ENCODE peak calls at places on chromosomes 12 and 14, in seven cellular contexts. K, F, I, C, Y, T and M are unnamed samples. For H3K4me1, the result is how much of the 10 kb centered on the place peaks cover.

GRCh38 chr14:74357585-74357984 is 9.3 kb downstream of the VRTN start:
- DNase-seq in C (no peak), K (no peak), Y (no peak), T (no peak), I (no peak), F (no peak), M (no peak)

GRCh38 chr12:169528-170360 is 44.2 kb downstream of the SLC6A12 start:
- DNase-seq in K (no peak), Y (no peak), F (no peak), T (peak), C (no peak), I (no peak), M (no peak)

GRCh38 chr14:91997492-91997891 is 42.4 kb downstream of the TRIP11 start:
- DNase-seq in Y (no peak), F (no peak), K (peak), I (no peak), T (no peak), C (no peak), M (no peak)

GRCh38 chr12:132236129-132236929 is 92.1 kb downstream of the NOC4L start:
- DNase-seq in I (no peak), T (peak), C (no peak), Y (no peak), K (no peak), F (no peak), M (no peak)

GRCh38 chr14:103543721-103544626 is 15.0 kb downstream of the TRMT61A start:
- DNase-seq in I (no peak), T (peak), F (peak), K (no peak), Y (no peak), C (no peak), M (no peak)

GRCh38 chr14:58680698-58681097 is 42.9 kb downstream of the DACT1 start:
- DNase-seq in C (no peak), F (no peak), I (no peak), Y (no peak), T (no peak), K (no peak), M (no peak)

GRCh38 chr14:60189923-60190840 is 25.0 kb upstream of the DHRS7 start:
- DNase-seq in C (no peak), F (no peak), T (no peak), I (no peak), Y (no peak), K (no peak), M (no peak)

GRCh38 chr12:105257321-105257728 is 21.4 kb upstream of the APPL2 start:
- DNase-seq in Y (no peak), I (no peak), K (peak), F (no peak), C (no peak), T (no peak), M (no peak)

GRCh38 chr14:58772814-58773620 is 135.3 kb downstream of the DACT1 start:
- DNase-seq in I (no peak), F (no peak), K (peak), Y (no peak), T (no peak), C (peak), M (no peak)

GRCh38 chr12:63918788-63919300 is 74.3 kb downstream of the SRGAP1 start:
- DNase-seq in C (no peak), K (peak), T (no peak), Y (no peak), I (no peak), F (no peak), M (no peak)

GRCh38 chr14:104096751-104097700 is 11.5 kb downstream of the ASPG start:
- DNase-seq in C (no peak), K (no peak), T (peak), Y (no peak), F (no peak), I (no peak), M (no peak)

GRCh38 chr12:28130625-28131598 is 59.3 kb upstream of the CCDC91 start:
- DNase-seq in F (no peak), K (peak), Y (no peak), C (no peak), I (no peak), T (peak), M (no peak)

GRCh38 chr14:104392001-104392395 is 187.6 kb upstream of the C14orf180 start:
- DNase-seq in F (no peak), T (no peak), C (no peak), K (no peak), I (no peak), Y (no peak), M (no peak)

GRCh38 chr12:106498056-106498455 is 84.7 kb upstream of the RFX4 start:
- DNase-seq in Y (no peak), F (no peak), C (no peak), K (peak), T (peak), I (no peak), M (peak)

GRCh38 chr12:47139010-47139681 is 59.4 kb upstream of the AMIGO2 start:
- DNase-seq in I (no peak), C (no peak), K (no peak), F (no peak), T (no peak), Y (no peak), M (no peak)

GRCh38 chr14:93533864-93534263 is 103.1 kb downstream of the UNC79 start:
- DNase-seq in F (no peak), T (no peak), I (no peak), K (no peak), Y (no peak), C (no peak), M (no peak)

GRCh38 chr14:101835166-101835557 is 73.7 kb downstream of the PPP2R5C start:
- DNase-seq in Y (no peak), T (no peak), F (no peak), C (no peak), I (no peak), K (peak), M (peak)
- TF ChIP-seq POLR2A in Y (no peak), T (no peak), F (no peak), C (no peak), I (no peak), K (no peak), M (no peak)

DNA sequence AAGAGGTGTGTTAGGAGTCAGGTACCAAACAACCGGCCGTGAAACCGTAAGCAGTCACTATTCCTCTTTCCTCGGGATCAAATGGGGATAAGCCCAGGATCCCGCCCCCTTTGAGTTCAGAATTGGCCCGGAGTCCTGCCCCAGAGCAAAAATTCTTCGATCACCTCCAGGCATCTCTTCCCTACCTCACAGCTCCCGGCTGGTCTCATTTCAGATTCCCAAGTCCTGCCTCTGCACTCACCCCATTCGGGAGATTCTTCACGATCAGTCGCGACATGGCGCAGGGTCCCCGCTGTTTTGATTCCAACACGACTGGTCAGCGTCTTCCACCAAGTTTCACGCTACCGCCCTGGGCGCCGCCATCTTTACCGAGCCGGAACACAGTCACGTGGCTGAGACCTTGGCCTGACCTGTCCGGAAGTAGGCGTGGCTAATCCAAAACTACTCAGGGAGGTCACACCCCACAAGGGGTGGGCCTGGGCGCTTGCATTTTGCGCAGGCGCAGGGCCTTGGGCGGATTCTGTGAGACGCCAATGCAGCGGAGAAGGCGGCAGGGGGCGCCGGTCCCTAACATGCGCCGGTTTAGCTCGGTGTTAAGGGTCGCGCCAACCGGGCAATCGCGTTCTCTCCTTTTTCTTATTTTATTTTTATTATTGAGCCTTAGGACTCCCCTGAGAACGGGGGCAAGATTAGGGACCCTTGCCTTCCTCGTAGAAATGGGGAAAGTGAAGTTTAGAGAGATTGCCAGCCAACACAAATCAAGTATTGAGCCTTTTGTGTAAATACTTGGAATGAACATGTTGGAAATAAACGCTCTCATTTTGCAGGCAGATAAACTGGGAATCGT is at the start of gene RBM19:
- DNase-seq in K (peak), F (peak), T (peak), Y (peak), C (peak), I (peak), M (peak)
- H3K27ac ChIP-seq in K (peak), F (peak), T (peak), Y (peak), C (peak), I (peak), M (peak)

DNA sequence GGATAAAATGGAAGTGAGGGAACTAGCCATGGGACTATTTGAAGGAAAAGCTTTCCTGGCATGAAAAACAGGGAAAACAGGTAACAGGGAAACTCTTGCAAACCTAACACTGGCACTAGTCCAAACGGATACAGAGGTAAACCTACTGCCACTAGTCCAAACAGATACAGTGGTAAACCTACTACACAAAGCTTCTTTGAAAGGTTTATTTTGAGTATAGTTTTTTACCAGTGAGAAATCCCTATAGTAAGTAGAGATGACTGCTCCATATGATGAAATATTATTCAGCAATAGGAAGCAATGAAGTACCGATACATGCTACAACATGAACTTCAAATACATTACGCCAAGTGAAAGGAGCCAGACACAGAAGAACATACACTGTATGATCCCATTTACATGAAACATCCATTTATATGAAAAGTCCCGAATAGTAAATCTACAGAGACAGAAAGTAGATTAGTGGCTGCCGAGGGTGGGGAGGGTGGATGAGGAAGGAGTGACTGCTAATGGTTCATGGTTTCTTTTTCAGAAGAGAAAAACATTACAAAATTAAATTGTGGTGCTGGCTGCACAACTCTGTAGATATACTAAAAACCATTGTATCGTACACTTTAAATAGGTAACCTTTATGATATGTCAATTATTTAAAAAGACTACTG is 25.5 kb downstream of the SPTLC2 start:
- DNase-seq in F (no peak), K (no peak), Y (no peak), C (no peak), I (no peak), T (no peak), M (no peak)
- H3K4me1 ChIP-seq in F (under half), K (under half), Y (under half), C (under half), I (under half), T (under half), M (under half)

GRCh38 chr12:51218607-51219161 is 822 bp upstream of the POU6F1 start:
- DNase-seq in C (no peak), K (no peak), I (peak), Y (no peak), F (no peak), T (no peak), M (no peak)
- TF ChIP-seq POLR2A in C (no peak), K (no peak), I (no peak), Y (no peak), F (no peak), T (no peak), M (no peak)

GRCh38 chr12:109503611-109504010 is 26.2 kb downstream of the UBE3B start:
- DNase-seq in K (no peak), F (no peak), T (no peak), I (no peak), C (no peak), Y (no peak), M (no peak)

GRCh38 chr12:109501299-109501698 is 23.9 kb downstream of the UBE3B start:
- DNase-seq in F (no peak), I (no peak), T (no peak), K (no peak), Y (no peak), C (no peak), M (no peak)

GRCh38 chr12:109500406-109501185 is 23.2 kb downstream of the UBE3B start:
- DNase-seq in T (no peak), I (no peak), F (no peak), Y (no peak), K (no peak), C (no peak), M (no peak)

GRCh38 chr12:109502332-109502731 is 24.9 kb downstream of the UBE3B start:
- DNase-seq in F (no peak), K (no peak), C (no peak), Y (no peak), I (no peak), T (no peak), M (no peak)

DNA sequence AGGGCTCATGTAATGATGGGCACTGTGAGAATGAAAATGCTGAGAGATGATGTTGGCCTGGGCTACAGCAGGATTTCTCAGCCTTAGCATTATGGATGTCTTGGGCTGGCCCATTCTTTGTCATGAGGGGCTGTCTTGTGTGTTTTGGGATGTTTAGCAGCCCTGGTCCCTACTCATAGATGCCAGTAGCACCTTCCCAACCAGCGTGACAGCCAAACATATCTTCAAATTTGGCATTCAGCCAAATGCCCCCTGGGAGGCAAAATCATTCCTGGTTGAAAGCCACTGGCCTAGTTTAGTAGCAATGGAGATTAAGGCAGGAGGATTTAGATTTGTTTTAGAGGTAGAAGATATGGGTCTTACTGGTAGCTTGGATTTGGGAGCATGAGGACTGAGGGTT is 26.6 kb downstream of the UBE3B start:
- DNase-seq in C (no peak), T (no peak), Y (no peak), I (no peak), K (no peak), F (no peak), M (no peak)
- H3K27ac ChIP-seq in C (no peak), T (no peak), Y (no peak), I (no peak), K (no peak), F (no peak), M (no peak)

GRCh38 chr12:56633465-56634241 is 3.5 kb upstream of the BAZ2A start:
- DNase-seq in C (no peak), F (no peak), T (no peak), I (no peak), Y (no peak), K (no peak), M (no peak)
- H3K4me1 ChIP-seq in C (under half), F (half or more), T (half or more), I (half or more), Y (half or more), K (under half), M (under half)

DNA sequence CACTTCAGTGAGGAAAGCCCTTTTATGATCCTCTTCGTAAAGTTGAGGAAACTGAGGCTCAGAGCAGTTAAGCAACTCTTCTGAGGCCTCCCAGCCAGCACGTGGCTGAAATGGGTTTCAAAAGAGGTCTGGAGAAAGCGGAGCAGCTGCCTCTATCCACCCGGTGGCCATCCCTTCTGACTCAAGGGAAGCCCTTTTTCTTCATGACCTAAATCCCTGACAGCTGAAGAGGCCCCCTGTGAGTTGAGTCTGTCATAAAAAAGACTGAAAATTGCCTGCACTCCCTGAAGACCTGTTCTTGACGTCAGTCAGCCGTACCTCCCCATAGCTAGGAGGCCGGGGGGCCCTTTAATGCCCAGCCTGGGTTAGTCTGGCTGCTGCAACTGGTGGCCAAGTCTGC is 10.7 kb downstream of the CMKLR1 start:
- DNase-seq in C (no peak), F (no peak), Y (no peak), I (no peak), T (peak), K (no peak), M (no peak)
- TF ChIP-seq POLR2A in C (no peak), F (no peak), Y (no peak), I (no peak), T (no peak), K (no peak), M (no peak)